ENCODE peak calls at places on chromosomes 2 and 18, in ten cellular contexts. One of them, this sample, is unnamed.

GRCh38 chr2:176118606-176119370 is 2.2 kb downstream of the HOXD10 start:
- DNase-seq in AG04449: no peak
- DNase-seq in BJ: no peak
- DNase-seq in A549: peak; percentile 79
- DNase-seq in CD8-positive, alpha-beta T cell: no peak
- DNase-seq in endothelial cell: no peak
- DNase-seq in kidney: peak; percentile 90
- DNase-seq in activated B cell treated with CpG ODN at 0.5 μM for 24 hours: no peak
- DNase-seq in thyroid gland: no peak
- DNase-seq in transverse colon: peak; percentile 68
- DNase-seq in this sample: no peak

GRCh38 chr2:168312036-168312822 is 64.8 kb upstream of the STK39 start:
- DNase-seq in endothelial cell: no peak
- DNase-seq in thyroid gland: no peak
- DNase-seq in transverse colon: no peak
- DNase-seq in AG04449: no peak
- DNase-seq in CD8-positive, alpha-beta T cell: no peak
- DNase-seq in BJ: no peak
- DNase-seq in A549: no peak
- DNase-seq in activated B cell treated with CpG ODN at 0.5 μM for 24 hours: no peak
- DNase-seq in kidney: no peak
- DNase-seq in this sample: no peak

GRCh38 chr2:102826904-102827303 is 65.1 kb downstream of the TMEM182 start:
- DNase-seq in CD8-positive, alpha-beta T cell: no peak
- DNase-seq in kidney: no peak
- DNase-seq in activated B cell treated with CpG ODN at 0.5 μM for 24 hours: no peak
- DNase-seq in AG04449: no peak
- DNase-seq in A549: no peak
- DNase-seq in transverse colon: no peak
- DNase-seq in BJ: no peak
- DNase-seq in endothelial cell: no peak
- DNase-seq in thyroid gland: peak; percentile 52
- DNase-seq in this sample: no peak

GRCh38 chr18:12420831-12421421 is 13.2 kb downstream of the PRELID3A start:
- DNase-seq in A549: no peak
- DNase-seq in transverse colon: no peak
- DNase-seq in BJ: no peak
- DNase-seq in activated B cell treated with CpG ODN at 0.5 μM for 24 hours: no peak
- DNase-seq in kidney: no peak
- DNase-seq in AG04449: no peak
- DNase-seq in CD8-positive, alpha-beta T cell: no peak
- DNase-seq in endothelial cell: peak; percentile 27
- DNase-seq in thyroid gland: peak; percentile 21
- DNase-seq in this sample: peak; percentile 43

GRCh38 chr2:113126845-113127645 is at the start of gene IL1RN:
- DNase-seq in endothelial cell: no peak
- DNase-seq in transverse colon: no peak
- DNase-seq in BJ: no peak
- DNase-seq in activated B cell treated with CpG ODN at 0.5 μM for 24 hours: no peak
- DNase-seq in thyroid gland: no peak
- DNase-seq in kidney: no peak
- DNase-seq in AG04449: no peak
- DNase-seq in CD8-positive, alpha-beta T cell: no peak
- DNase-seq in A549: no peak
- DNase-seq in this sample: no peak

GRCh38 chr18:49813321-49814146 is at the start of gene ACAA2:
- DNase-seq in endothelial cell: peak; percentile 84
- DNase-seq in transverse colon: peak; percentile 93
- DNase-seq in CD8-positive, alpha-beta T cell: peak; percentile 53
- DNase-seq in activated B cell treated with CpG ODN at 0.5 μM for 24 hours: peak; percentile 79
- DNase-seq in AG04449: peak; percentile 16
- DNase-seq in BJ: no peak
- DNase-seq in thyroid gland: peak; percentile 84
- DNase-seq in kidney: peak; percentile 95
- DNase-seq in A549: peak; percentile 80
- DNase-seq in this sample: peak; percentile 75

GRCh38 chr18:76476665-76477561 is 18.1 kb downstream of the ZNF516 start:
- DNase-seq in transverse colon: no peak
- DNase-seq in kidney: no peak
- DNase-seq in AG04449: peak; percentile 85
- DNase-seq in BJ: peak; percentile 86
- DNase-seq in activated B cell treated with CpG ODN at 0.5 μM for 24 hours: no peak
- DNase-seq in CD8-positive, alpha-beta T cell: no peak
- DNase-seq in A549: peak; percentile 72
- DNase-seq in thyroid gland: no peak
- DNase-seq in endothelial cell: no peak
- DNase-seq in this sample: no peak

GRCh38 chr2:84849271-84849952 is 31.5 kb downstream of the TRABD2A start:
- DNase-seq in transverse colon: no peak
- DNase-seq in A549: no peak
- DNase-seq in AG04449: no peak
- DNase-seq in endothelial cell: no peak
- DNase-seq in thyroid gland: no peak
- DNase-seq in BJ: no peak
- DNase-seq in activated B cell treated with CpG ODN at 0.5 μM for 24 hours: no peak
- DNase-seq in CD8-positive, alpha-beta T cell: no peak
- DNase-seq in kidney: no peak
- DNase-seq in this sample: no peak

GRCh38 chr18:57438669-57439616 is 3.8 kb downstream of the ONECUT2 start:
- DNase-seq in AG04449: no peak
- DNase-seq in activated B cell treated with CpG ODN at 0.5 μM for 24 hours: no peak
- DNase-seq in transverse colon: no peak
- DNase-seq in CD8-positive, alpha-beta T cell: no peak
- DNase-seq in thyroid gland: no peak
- DNase-seq in BJ: no peak
- DNase-seq in A549: peak; percentile 43
- DNase-seq in endothelial cell: no peak
- DNase-seq in kidney: no peak
- DNase-seq in this sample: no peak

GRCh38 chr18:57439985-57440330 is 4.8 kb downstream of the ONECUT2 start:
- DNase-seq in activated B cell treated with CpG ODN at 0.5 μM for 24 hours: no peak
- DNase-seq in AG04449: no peak
- DNase-seq in A549: no peak
- DNase-seq in endothelial cell: no peak
- DNase-seq in kidney: no peak
- DNase-seq in BJ: no peak
- DNase-seq in thyroid gland: no peak
- DNase-seq in CD8-positive, alpha-beta T cell: no peak
- DNase-seq in transverse colon: no peak
- DNase-seq in this sample: no peak

GRCh38 chr18:57439617-57439975 is 4.4 kb downstream of the ONECUT2 start:
- DNase-seq in CD8-positive, alpha-beta T cell: no peak
- DNase-seq in thyroid gland: no peak
- DNase-seq in BJ: no peak
- DNase-seq in AG04449: no peak
- DNase-seq in kidney: peak; percentile 52
- DNase-seq in A549: no peak
- DNase-seq in endothelial cell: no peak
- DNase-seq in activated B cell treated with CpG ODN at 0.5 μM for 24 hours: no peak
- DNase-seq in transverse colon: no peak
- DNase-seq in this sample: peak; percentile 13

GRCh38 chr18:57441395-57441794 is 6.2 kb downstream of the ONECUT2 start:
- DNase-seq in activated B cell treated with CpG ODN at 0.5 μM for 24 hours: no peak
- DNase-seq in CD8-positive, alpha-beta T cell: no peak
- DNase-seq in kidney: peak; percentile 72
- DNase-seq in BJ: no peak
- DNase-seq in endothelial cell: no peak
- DNase-seq in AG04449: no peak
- DNase-seq in A549: no peak
- DNase-seq in thyroid gland: no peak
- DNase-seq in transverse colon: no peak
- DNase-seq in this sample: no peak

DNA sequence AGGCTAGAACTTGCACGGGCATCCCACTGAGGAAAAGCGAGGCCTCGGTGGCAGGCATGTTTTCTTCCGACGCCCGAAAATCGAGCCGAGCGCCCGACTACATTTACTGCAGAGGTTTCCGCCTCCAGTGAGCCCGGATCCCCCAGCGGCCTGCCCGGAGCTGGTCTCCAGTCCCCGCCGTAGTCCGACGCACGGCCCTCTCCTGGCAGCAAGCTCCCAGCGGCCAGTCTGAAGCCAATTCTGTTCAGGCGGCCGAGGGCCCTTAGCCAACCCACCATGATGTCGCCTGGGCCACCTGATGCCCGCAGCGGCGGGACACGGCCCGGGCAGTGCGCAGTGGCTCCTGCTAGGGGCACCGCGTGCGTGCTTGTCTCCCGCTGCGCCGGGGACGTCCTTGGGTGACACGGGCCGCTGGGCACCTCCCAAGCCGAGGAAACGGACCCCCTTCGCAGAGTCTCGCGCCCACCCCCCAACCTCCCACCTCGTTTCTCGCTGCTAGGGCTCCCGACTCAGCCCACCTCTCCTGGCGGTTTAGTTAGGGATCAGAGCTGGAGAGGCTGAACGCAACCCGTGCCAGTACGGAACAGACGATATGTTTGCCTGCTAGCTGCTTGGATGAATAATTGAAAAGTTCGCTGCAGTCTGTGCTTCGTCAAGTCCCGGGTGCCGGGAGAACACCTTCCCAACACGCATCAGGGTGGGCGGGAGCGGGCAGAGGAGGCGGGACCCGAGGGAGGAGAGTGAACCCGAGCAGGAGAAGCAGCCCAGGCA is 5.3 kb downstream of the ONECUT2 start:
- DNase-seq in thyroid gland: no peak
- DNase-seq in CD8-positive, alpha-beta T cell: no peak
- DNase-seq in kidney: peak; percentile 73
- DNase-seq in activated B cell treated with CpG ODN at 0.5 μM for 24 hours: no peak
- DNase-seq in AG04449: no peak
- DNase-seq in BJ: no peak
- DNase-seq in transverse colon: no peak
- DNase-seq in A549: no peak
- DNase-seq in endothelial cell: peak; percentile 41
- DNase-seq in this sample: no peak
- TF ChIP-seq CTCF in thyroid gland: no peak
- TF ChIP-seq CTCF in CD8-positive, alpha-beta T cell: no peak
- TF ChIP-seq CTCF in kidney: no peak
- TF ChIP-seq CTCF in activated B cell treated with CpG ODN at 0.5 μM for 24 hours: no peak
- TF ChIP-seq CTCF in AG04449: no peak
- TF ChIP-seq CTCF in BJ: no peak
- TF ChIP-seq CTCF in transverse colon: no peak
- TF ChIP-seq CTCF in A549: no peak
- TF ChIP-seq CTCF in endothelial cell: no peak
- TF ChIP-seq CTCF in this sample: no peak

GRCh38 chr2:98825043-98825350 is 94.1 kb upstream of the MGAT4A start:
- DNase-seq in activated B cell treated with CpG ODN at 0.5 μM for 24 hours: no peak
- DNase-seq in endothelial cell: no peak
- DNase-seq in transverse colon: no peak
- DNase-seq in CD8-positive, alpha-beta T cell: no peak
- DNase-seq in A549: no peak
- DNase-seq in kidney: no peak
- DNase-seq in AG04449: no peak
- DNase-seq in BJ: no peak
- DNase-seq in thyroid gland: no peak
- DNase-seq in this sample: no peak

GRCh38 chr2:98824256-98825042 is 93.5 kb upstream of the MGAT4A start:
- DNase-seq in BJ: no peak
- DNase-seq in A549: no peak
- DNase-seq in transverse colon: no peak
- DNase-seq in thyroid gland: no peak
- DNase-seq in kidney: no peak
- DNase-seq in AG04449: no peak
- DNase-seq in activated B cell treated with CpG ODN at 0.5 μM for 24 hours: no peak
- DNase-seq in endothelial cell: no peak
- DNase-seq in CD8-positive, alpha-beta T cell: no peak
- DNase-seq in this sample: no peak

GRCh38 chr2:98825858-98826257 is 94.9 kb upstream of the MGAT4A start:
- DNase-seq in CD8-positive, alpha-beta T cell: no peak
- DNase-seq in endothelial cell: no peak
- DNase-seq in activated B cell treated with CpG ODN at 0.5 μM for 24 hours: no peak
- DNase-seq in AG04449: no peak
- DNase-seq in BJ: no peak
- DNase-seq in kidney: no peak
- DNase-seq in A549: no peak
- DNase-seq in transverse colon: no peak
- DNase-seq in thyroid gland: no peak
- DNase-seq in this sample: no peak

GRCh38 chr2:98826856-98827255 is 95.9 kb upstream of the MGAT4A start:
- DNase-seq in A549: no peak
- DNase-seq in transverse colon: no peak
- DNase-seq in kidney: no peak
- DNase-seq in CD8-positive, alpha-beta T cell: no peak
- DNase-seq in thyroid gland: no peak
- DNase-seq in endothelial cell: no peak
- DNase-seq in AG04449: no peak
- DNase-seq in BJ: no peak
- DNase-seq in activated B cell treated with CpG ODN at 0.5 μM for 24 hours: no peak
- DNase-seq in this sample: no peak

GRCh38 chr2:98825404-98825803 is 94.5 kb upstream of the MGAT4A start:
- DNase-seq in A549: no peak
- DNase-seq in CD8-positive, alpha-beta T cell: no peak
- DNase-seq in activated B cell treated with CpG ODN at 0.5 μM for 24 hours: no peak
- DNase-seq in endothelial cell: no peak
- DNase-seq in thyroid gland: no peak
- DNase-seq in kidney: no peak
- DNase-seq in AG04449: no peak
- DNase-seq in transverse colon: no peak
- DNase-seq in BJ: no peak
- DNase-seq in this sample: no peak
- TF ChIP-seq CTCF in A549: no peak
- TF ChIP-seq CTCF in CD8-positive, alpha-beta T cell: no peak
- TF ChIP-seq CTCF in activated B cell treated with CpG ODN at 0.5 μM for 24 hours: no peak
- TF ChIP-seq CTCF in endothelial cell: no peak
- TF ChIP-seq CTCF in thyroid gland: no peak
- TF ChIP-seq CTCF in kidney: no peak
- TF ChIP-seq CTCF in AG04449: no peak
- TF ChIP-seq CTCF in transverse colon: no peak
- TF ChIP-seq CTCF in BJ: no peak
- TF ChIP-seq CTCF in this sample: no peak

GRCh38 chr2:8986327-8986976 is 17.0 kb downstream of the MBOAT2 start:
- DNase-seq in BJ: no peak
- DNase-seq in kidney: no peak
- DNase-seq in CD8-positive, alpha-beta T cell: no peak
- DNase-seq in thyroid gland: no peak
- DNase-seq in activated B cell treated with CpG ODN at 0.5 μM for 24 hours: no peak
- DNase-seq in endothelial cell: peak; percentile 54
- DNase-seq in transverse colon: no peak
- DNase-seq in A549: peak; percentile 46
- DNase-seq in AG04449: no peak
- DNase-seq in this sample: peak; percentile 23
- TF ChIP-seq CTCF in BJ: no peak
- TF ChIP-seq CTCF in kidney: no peak
- TF ChIP-seq CTCF in CD8-positive, alpha-beta T cell: no peak
- TF ChIP-seq CTCF in thyroid gland: no peak
- TF ChIP-seq CTCF in activated B cell treated with CpG ODN at 0.5 μM for 24 hours: no peak
- TF ChIP-seq CTCF in endothelial cell: peak; percentile 63
- TF ChIP-seq CTCF in transverse colon: no peak
- TF ChIP-seq CTCF in A549: peak; percentile 22
- TF ChIP-seq CTCF in AG04449: no peak
- TF ChIP-seq CTCF in this sample: peak; percentile 48

GRCh38 chr2:148675708-148676107 is 31.2 kb downstream of the EPC2 start:
- DNase-seq in AG04449: no peak
- DNase-seq in transverse colon: no peak
- DNase-seq in CD8-positive, alpha-beta T cell: no peak
- DNase-seq in endothelial cell: no peak
- DNase-seq in BJ: no peak
- DNase-seq in thyroid gland: no peak
- DNase-seq in activated B cell treated with CpG ODN at 0.5 μM for 24 hours: no peak
- DNase-seq in kidney: no peak
- DNase-seq in A549: no peak
- DNase-seq in this sample: no peak

GRCh38 chr2:148670773-148671172 is 26.2 kb downstream of the EPC2 start:
- DNase-seq in endothelial cell: no peak
- DNase-seq in activated B cell treated with CpG ODN at 0.5 μM for 24 hours: no peak
- DNase-seq in CD8-positive, alpha-beta T cell: no peak
- DNase-seq in AG04449: no peak
- DNase-seq in kidney: no peak
- DNase-seq in A549: peak; percentile 11
- DNase-seq in thyroid gland: no peak
- DNase-seq in BJ: no peak
- DNase-seq in transverse colon: no peak
- DNase-seq in this sample: no peak

GRCh38 chr2:148674063-148675020 is 29.8 kb downstream of the EPC2 start:
- DNase-seq in activated B cell treated with CpG ODN at 0.5 μM for 24 hours: no peak
- DNase-seq in kidney: no peak
- DNase-seq in CD8-positive, alpha-beta T cell: no peak
- DNase-seq in thyroid gland: no peak
- DNase-seq in A549: peak; percentile 44
- DNase-seq in AG04449: no peak
- DNase-seq in transverse colon: no peak
- DNase-seq in BJ: no peak
- DNase-seq in endothelial cell: peak; percentile 31
- DNase-seq in this sample: no peak
- TF ChIP-seq CTCF in activated B cell treated with CpG ODN at 0.5 μM for 24 hours: no peak
- TF ChIP-seq CTCF in kidney: no peak
- TF ChIP-seq CTCF in CD8-positive, alpha-beta T cell: peak; percentile 78
- TF ChIP-seq CTCF in thyroid gland: peak; percentile 14
- TF ChIP-seq CTCF in A549: peak; percentile 43
- TF ChIP-seq CTCF in AG04449: no peak
- TF ChIP-seq CTCF in transverse colon: peak; percentile 33
- TF ChIP-seq CTCF in BJ: peak; percentile 48
- TF ChIP-seq CTCF in endothelial cell: peak; percentile 82
- TF ChIP-seq CTCF in this sample: peak; percentile 64

This sample was measured in neural crest cell.